ENCODE peak calls at places on chromosomes 1 and 21, in four cellular contexts. M is K562, J is HepG2, A is SK-N-SH. V is an unnamed sample.
A peak's percentile ranks its signal among the peaks of the same experiment; 100 is the strongest.

GRCh38 chr1:12591267-12591938 is 26.6 kb downstream of the DHRS3 start:
- DNase-seq in M (no peak), A (no peak), J (no peak), V (no peak)

GRCh38 chr1:82086739-82087138 is 286.0 kb downstream of the ADGRL2 start:
- DNase-seq in A (no peak), J (no peak), M (no peak), V (no peak)

GRCh38 chr1:185376840-185377635 is 60.0 kb upstream of the IVNS1ABP start:
- DNase-seq in A (no peak), J (no peak), M (no peak), V (no peak)

GRCh38 chr1:23699280-23700179 is 7.9 kb downstream of the RPL11 start:
- DNase-seq in J (no peak), M (no peak), A (no peak), V (no peak)

GRCh38 chr1:199041173-199041914 is 402.5 kb downstream of the PTPRC start:
- DNase-seq in A (no peak), M (no peak), J (no peak), V (peak; percentile 94)

GRCh38 chr1:159880435-159880834 is 18.0 kb upstream of the VSIG8 start:
- DNase-seq in J (no peak), A (no peak), M (no peak), V (no peak)

GRCh38 chr1:116374340-116375164 is 1.5 kb downstream of the ATP1A1 start:
- DNase-seq in A (no peak), M (peak; percentile 34), J (peak; percentile 35), V (no peak)

GRCh38 chr1:26132128-26132824 is 20.7 kb downstream of the PDIK1L start:
- DNase-seq in J (no peak), M (peak; percentile 82), A (no peak), V (no peak)

GRCh38 chr1:198519639-198520501 is 20.6 kb downstream of the ATP6V1G3 start:
- DNase-seq in A (no peak), M (no peak), J (no peak), V (no peak)

GRCh38 chr1:31628931-31629582 is 11.6 kb downstream of the HCRTR1 start:
- DNase-seq in J (no peak), M (no peak), A (peak; percentile 60), V (no peak)

GRCh38 chr1:244833734-244834595 is 1.5 kb upstream of the COX20 start:
- DNase-seq in J (peak; percentile 98), M (peak; percentile 83), A (peak; percentile 70), V (no peak)

GRCh38 chr1:235015291-235015990 is 113.2 kb downstream of the TOMM20 start:
- DNase-seq in J (no peak), A (no peak), M (no peak), V (peak; percentile 99)

GRCh38 chr1:18299441-18300338 is 181.0 kb upstream of the KLHDC7A start:
- DNase-seq in M (peak; percentile 47), A (peak; percentile 73), J (peak; percentile 13), V (no peak)

GRCh38 chr1:157968951-157969350 is 24.5 kb upstream of the KIRREL1 start:
- DNase-seq in A (no peak), J (no peak), M (no peak), V (no peak)

GRCh38 chr1:200890818-200891773 is 3.6 kb upstream of the INAVA start:
- DNase-seq in A (peak; percentile 88), J (peak; percentile 68), M (no peak), V (no peak)

GRCh38 chr1:116356673-116357072 is 16.4 kb upstream of the ATP1A1 start:
- DNase-seq in J (no peak), A (no peak), M (no peak), V (no peak)

GRCh38 chr1:210218047-210218446 is 14.5 kb upstream of the SERTAD4 start:
- DNase-seq in J (no peak), A (no peak), M (no peak), V (no peak)

GRCh38 chr21:45132841-45133573 is 58.6 kb downstream of the ADARB1 start:
- DNase-seq in M (no peak), A (no peak), J (no peak), V (no peak)

GRCh38 chr1:97138515-97139032 is 417.0 kb downstream of the PTBP2 start:
- DNase-seq in J (no peak), M (no peak), A (no peak), V (no peak)

GRCh38 chr21:44706706-44707615 is 4.4 kb downstream of the TSPEAR start:
- DNase-seq in A (peak; percentile 21), J (no peak), M (no peak), V (no peak)

GRCh38 chr1:217585577-217585976 is 45.3 kb downstream of the GPATCH2 start:
- DNase-seq in M (no peak), A (no peak), J (no peak), V (no peak)

GRCh38 chr1:14240265-14240664 is 358.2 kb upstream of the KAZN start:
- DNase-seq in A (no peak), J (no peak), M (no peak), V (no peak)

GRCh38 chr1:197782719-197783328 is 7.5 kb upstream of the DENND1B start:
- DNase-seq in M (no peak), J (no peak), A (no peak), V (no peak)

GRCh38 chr1:33500547-33500946 is 28.1 kb downstream of the ZSCAN20 start:
- DNase-seq in A (no peak), M (peak; percentile 10), J (no peak), V (no peak)

GRCh38 chr1:245860681-245861552 is 646.2 kb downstream of the SMYD3 start:
- DNase-seq in J (no peak), M (no peak), A (no peak), V (no peak)

GRCh38 chr1:193700710-193701355 is 514.4 kb upstream of the B3GALT2 start:
- DNase-seq in J (no peak), M (no peak), A (no peak), V (no peak)

GRCh38 chr1:169363046-169363756 is 4.4 kb downstream of the NME7 start:
- DNase-seq in J (no peak), M (no peak), A (no peak), V (peak; percentile 37)

GRCh38 chr1:226312065-226312464 is 3.1 kb upstream of the LIN9 start:
- DNase-seq in A (no peak), M (no peak), J (no peak), V (no peak)

GRCh38 chr1:226311376-226311775 is 2.4 kb upstream of the LIN9 start:
- DNase-seq in J (no peak), M (no peak), A (no peak), V (no peak)

GRCh38 chr1:226310123-226310540 is 1.2 kb upstream of the LIN9 start:
- DNase-seq in M (peak; percentile 81), J (peak; percentile 12), A (no peak), V (no peak)

GRCh38 chr1:226309398-226310122 is 596 bp upstream of the LIN9 start:
- DNase-seq in A (no peak), J (peak; percentile 17), M (peak; percentile 62), V (no peak)

GRCh38 chr1:226310637-226311195 is 1.8 kb upstream of the LIN9 start:
- DNase-seq in A (no peak), M (peak; percentile 23), J (no peak), V (no peak)
- H3K9ac ChIP-seq in A (no peak overlapping the region), M (peak overlapping the region; percentile 99), J (no peak overlapping the region), V (no peak overlapping the region)

DNA sequence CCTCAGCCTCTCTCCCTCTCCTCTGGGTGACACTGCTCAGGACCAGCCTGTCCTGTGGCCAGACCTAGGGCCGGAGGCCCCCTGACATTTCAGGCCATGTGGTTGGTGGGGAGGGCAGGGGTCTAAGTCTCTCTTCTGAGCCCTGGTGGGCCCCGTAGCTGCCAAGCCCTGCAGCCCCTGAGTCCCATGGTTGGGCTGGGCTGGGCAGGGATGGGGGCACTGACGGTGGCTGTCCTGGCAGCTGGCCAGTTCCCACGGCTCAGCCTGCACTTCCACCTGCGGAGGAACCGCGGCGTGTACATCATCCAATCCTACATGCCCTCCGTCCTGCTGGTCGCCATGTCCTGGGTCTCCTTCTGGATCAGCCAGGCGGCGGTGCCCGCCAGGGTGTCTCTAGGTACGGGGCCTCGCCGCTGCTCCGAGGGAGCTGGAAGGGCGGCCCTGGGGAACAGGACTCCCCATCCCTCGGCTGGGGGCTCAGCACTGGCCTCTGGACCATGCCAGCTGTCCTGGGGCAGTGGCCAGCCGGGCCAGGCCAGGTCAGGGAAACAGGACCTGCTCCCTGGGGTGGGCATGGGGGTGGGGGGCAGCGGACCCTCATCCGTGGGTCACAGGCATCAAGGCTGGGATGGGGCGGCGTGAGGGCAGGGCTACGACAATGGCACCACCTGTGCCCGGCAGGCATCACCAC is 9.9 kb downstream of the GABRD start:
- DNase-seq in J (no peak), M (no peak), A (no peak), V (no peak)
- TF ChIP-seq SMC3 in J (no peak), M (no peak), A (no peak), V (no peak)

DNA sequence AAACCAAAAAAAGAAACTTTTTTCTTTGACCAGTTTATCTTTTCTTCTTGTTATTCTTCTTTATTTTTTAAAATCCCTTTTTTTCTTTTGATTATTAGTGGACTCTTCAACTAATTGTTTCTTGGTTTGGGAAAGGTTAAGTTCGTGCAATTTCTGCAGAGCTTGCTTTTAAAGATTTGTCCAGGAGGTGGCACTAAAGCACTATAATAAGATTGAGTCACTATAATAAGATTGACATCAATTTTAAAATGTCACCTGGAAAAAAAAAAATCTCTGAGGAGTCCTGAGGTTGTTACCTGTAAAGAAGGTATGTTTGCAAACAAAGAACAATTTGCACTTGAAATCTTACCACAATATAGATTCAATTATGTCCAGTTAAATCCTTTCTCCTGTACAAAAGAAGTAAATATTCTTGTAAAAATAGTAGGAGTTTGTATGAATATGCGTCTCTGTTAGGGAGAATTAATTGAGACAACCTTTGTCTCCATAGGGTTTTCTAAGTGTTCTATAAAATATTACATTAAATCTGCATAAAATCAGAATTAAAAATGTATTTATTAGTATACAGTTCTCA is 166.7 kb downstream of the ADGRL4 start:
- DNase-seq in A (peak; percentile 40), M (peak; percentile 31), J (peak; percentile 23), V (no peak)
- TF ChIP-seq CHD2 in A (no peak), M (no peak), J (no peak), V (no peak)

GRCh38 chr1:100523038-100523649 is 14.8 kb upstream of the GPR88 start:
- DNase-seq in J (no peak), A (no peak), M (no peak), V (peak; percentile 21)

GRCh38 chr1:100524355-100524754 is 13.6 kb upstream of the GPR88 start:
- DNase-seq in J (no peak), M (no peak), A (no peak), V (no peak)

GRCh38 chr1:100530141-100530540 is 7.8 kb upstream of the GPR88 start:
- DNase-seq in A (no peak), M (no peak), J (no peak), V (no peak)

GRCh38 chr1:100528861-100529260 is 9.1 kb upstream of the GPR88 start:
- DNase-seq in J (no peak), A (no peak), M (no peak), V (no peak)

DNA sequence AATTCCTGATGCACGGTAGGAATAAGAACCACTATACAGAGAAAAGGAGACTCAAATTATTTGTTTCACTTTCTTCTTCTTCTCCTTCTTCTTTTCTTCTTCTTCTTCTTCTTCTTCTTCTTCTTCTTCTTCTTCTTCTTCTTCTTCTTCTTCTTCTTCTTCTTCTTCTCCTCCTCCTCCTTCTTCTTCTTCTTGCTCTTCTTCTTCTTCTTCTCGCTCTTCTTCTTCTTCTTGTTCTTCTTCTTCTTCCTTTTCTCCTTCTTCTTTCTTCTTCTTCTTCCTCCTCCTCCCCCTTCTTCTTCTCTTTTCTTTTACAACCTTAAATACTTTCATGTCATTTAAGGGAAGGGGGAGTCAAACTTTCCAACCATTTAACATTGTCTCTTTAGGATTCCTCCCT is 11.0 kb upstream of the GPR88 start:
- DNase-seq in J (no peak), A (no peak), M (no peak), V (no peak)
- H3K9ac ChIP-seq in J (no peak overlapping the region), A (no peak overlapping the region), M (no peak overlapping the region), V (no peak overlapping the region)

V was measured in GM12878.